ENCODE peak calls at places on chromosomes 7 and 10, in five cellular contexts. U, F, Z, N and X are unnamed samples.

GRCh38 chr7:2098056-2098455 is 134.7 kb downstream of the MAD1L1 start:
- DNase-seq in F (no peak), N (no peak), U (no peak), Z (no peak), X (no peak)

GRCh38 chr7:158315881-158316280 is 271.7 kb downstream of the PTPRN2 start:
- DNase-seq in U (no peak), N (no peak), F (no peak), Z (no peak), X (no peak)

GRCh38 chr7:158572000-158572828 is 15.4 kb downstream of the PTPRN2 start:
- DNase-seq in F (no peak), Z (no peak), N (peak), U (no peak), X (no peak)

GRCh38 chr10:54139819-54140428 is 661.1 kb downstream of the PCDH15 start:
- DNase-seq in F (no peak), U (no peak), N (peak), Z (no peak), X (no peak)

GRCh38 chr10:123134058-123134914 is 1.5 kb upstream of the HMX3 start:
- DNase-seq in U (no peak), Z (no peak), F (no peak), N (no peak), X (no peak)

GRCh38 chr10:93413252-93413689 is 68.9 kb downstream of the MYOF start:
- DNase-seq in Z (peak), F (no peak), N (no peak), U (no peak), X (no peak)

GRCh38 chr7:4189151-4189570 is 492.9 kb upstream of the FOXK1 start:
- DNase-seq in U (no peak), F (peak), N (peak), Z (peak), X (peak)

GRCh38 chr7:121097577-121097976 is 109.1 kb downstream of the CPED1 start:
- DNase-seq in F (no peak), U (no peak), Z (no peak), N (no peak), X (no peak)

GRCh38 chr10:91709394-91709798 is 76.5 kb upstream of the PPP1R3C start:
- DNase-seq in U (no peak), F (peak), Z (peak), N (peak), X (no peak)

GRCh38 chr10:91875779-91876178 is 33.5 kb downstream of the FGFBP3 start:
- DNase-seq in Z (no peak), U (no peak), F (no peak), N (no peak), X (no peak)

GRCh38 chr10:14775656-14776055 is 959 bp upstream of the FAM107B start:
- DNase-seq in F (no peak), Z (no peak), N (no peak), U (no peak), X (no peak)

GRCh38 chr10:27390681-27391080 is 113.4 kb upstream of the RAB18 start:
- DNase-seq in U (no peak), N (peak), F (no peak), Z (peak), X (no peak)

GRCh38 chr10:77299257-77299656 is 338.4 kb downstream of the KCNMA1 start:
- DNase-seq in F (no peak), U (no peak), N (no peak), Z (no peak), X (no peak)

GRCh38 chr7:2594599-2594998 is 35.8 kb downstream of the IQCE start:
- DNase-seq in U (no peak), N (no peak), F (no peak), Z (no peak), X (no peak)

GRCh38 chr10:126256864-126257263 is 131.4 kb downstream of the ADAM12 start:
- DNase-seq in F (no peak), Z (no peak), U (no peak), N (no peak), X (no peak)

GRCh38 chr7:37440738-37441404 is 7.8 kb downstream of the ELMO1 start:
- DNase-seq in Z (no peak), U (no peak), N (no peak), F (no peak), X (no peak)

GRCh38 chr10:101287922-101288638 is 58.8 kb upstream of the LBX1 start:
- DNase-seq in F (peak), Z (no peak), N (peak), U (no peak), X (no peak)

GRCh38 chr7:17832820-17833219 is 107.5 kb downstream of the SNX13 start:
- DNase-seq in U (no peak), F (no peak), Z (no peak), N (no peak), X (no peak)

GRCh38 chr7:112573302-112574039 is 92.7 kb downstream of the LSMEM1 start:
- DNase-seq in U (no peak), N (peak), Z (peak), F (peak), X (no peak)

GRCh38 chr10:14192746-14193145 is 138.0 kb downstream of the FRMD4A start:
- DNase-seq in N (no peak), U (no peak), Z (no peak), F (no peak), X (no peak)

GRCh38 chr7:35729061-35729783 is 34.3 kb upstream of the HERPUD2 start:
- DNase-seq in F (no peak), U (no peak), N (no peak), Z (no peak), X (peak)

GRCh38 chr10:17409170-17409733 is 45.1 kb downstream of the ST8SIA6 start:
- DNase-seq in Z (peak), U (no peak), F (no peak), N (peak), X (no peak)
- TF ChIP-seq CTCF in Z (peak), U (peak), F (no peak), N (peak), X (peak)

GRCh38 chr7:113694149-113694548 is 224.7 kb downstream of the PPP1R3A start:
- DNase-seq in Z (no peak), U (no peak), F (no peak), N (no peak), X (no peak)

GRCh38 chr7:113698556-113699220 is 220.1 kb downstream of the PPP1R3A start:
- DNase-seq in F (peak), Z (peak), U (no peak), N (peak), X (no peak)
- TF ChIP-seq CTCF in F (peak), Z (peak), U (peak), N (peak), X (peak)

DNA sequence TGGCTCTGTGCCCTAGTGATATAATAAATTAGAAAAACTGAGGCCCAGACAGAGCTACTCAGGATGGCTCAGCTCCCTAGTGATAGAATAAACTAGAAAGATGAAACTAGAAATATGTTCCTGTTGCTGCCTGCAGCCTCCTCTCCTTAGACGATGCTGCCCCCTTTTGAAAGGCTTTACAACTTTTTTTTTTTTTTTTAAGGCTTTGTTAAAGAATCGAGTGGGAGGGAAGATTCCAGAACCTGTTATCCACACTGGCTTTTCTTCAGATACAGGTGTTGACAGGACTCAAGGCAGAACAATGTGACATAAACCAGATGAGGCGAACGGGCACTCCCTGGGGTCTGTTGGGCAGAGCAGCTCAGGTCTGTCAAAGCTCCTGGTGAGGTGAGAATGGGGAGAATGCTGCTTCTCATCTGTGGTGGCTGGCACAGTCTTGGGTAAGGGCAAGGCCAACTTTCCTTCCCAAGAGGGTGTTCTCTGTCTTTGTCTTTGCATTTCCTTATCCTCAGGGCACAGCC is 175.1 kb downstream of the COBL start:
- DNase-seq in F (peak), Z (peak), N (peak), U (no peak), X (no peak)
- TF ChIP-seq CTCF in F (peak), Z (peak), N (peak), U (peak), X (peak)

GRCh38 chr10:130933008-130933390 is 378.5 kb downstream of the TCERG1L start:
- DNase-seq in Z (no peak), N (no peak), U (no peak), F (no peak), X (no peak)

GRCh38 chr10:130934333-130935035 is 377.0 kb downstream of the TCERG1L start:
- DNase-seq in Z (no peak), N (no peak), F (no peak), U (peak), X (no peak)

GRCh38 chr10:130936844-130937243 is 374.7 kb downstream of the TCERG1L start:
- DNase-seq in N (no peak), F (no peak), Z (no peak), U (no peak), X (no peak)

GRCh38 chr10:130935897-130936550 is 375.5 kb downstream of the TCERG1L start:
- DNase-seq in U (no peak), N (no peak), F (no peak), Z (no peak), X (no peak)

GRCh38 chr10:130935051-130935450 is 376.5 kb downstream of the TCERG1L start:
- DNase-seq in N (no peak), Z (no peak), F (no peak), U (no peak), X (no peak)
- TF ChIP-seq CTCF in N (no peak), Z (no peak), F (no peak), U (peak), X (no peak)